ENCODE peak calls at places on chromosomes 2 and 18, in eight cellular contexts. R is neural progenitor cell, W is GM23248, Z is heart left ventricle, M is lower lobe of right lung, Y is endodermal cell, Q is A549, O is mesendoderm. N is an unnamed sample. For H3K4me1, the result is how much of the 10 kb centered on the place peaks cover.

GRCh38 chr2:145006957-145007672 is 487.2 kb upstream of the ZEB2 start:
- DNase-seq in O (no peak), R (no peak), M (no peak), Y (no peak), Q (peak), Z (peak), W (peak), N (peak)

GRCh38 chr2:25294573-25295462 is 46.9 kb downstream of the DNMT3A start:
- DNase-seq in W (peak), R (no peak), Q (no peak), Z (peak), M (peak), O (peak), Y (no peak), N (peak)

GRCh38 chr2:113878743-113879142 is 11.1 kb upstream of the ACTR3 start:
- DNase-seq in Y (no peak), Z (no peak), Q (no peak), R (no peak), W (no peak), M (no peak), O (no peak), N (no peak)

GRCh38 chr18:49059028-49059670 is 108.4 kb upstream of the SMAD7 start:
- DNase-seq in R (peak), Q (no peak), W (no peak), Z (no peak), M (no peak), Y (peak), O (peak), N (no peak)

GRCh38 chr2:176246324-176246723 is 22.9 kb upstream of the MTX2 start:
- DNase-seq in Z (no peak), Y (no peak), O (no peak), W (no peak), Q (no peak), R (no peak), M (no peak), N (no peak)

GRCh38 chr2:127707890-127708648 is 6.8 kb downstream of the SFT2D3 start:
- DNase-seq in Q (no peak), O (no peak), W (no peak), R (no peak), M (no peak), Y (no peak), Z (peak), N (no peak)

GRCh38 chr2:167420261-167420660 is 532.0 kb downstream of the XIRP2 start:
- DNase-seq in R (no peak), Y (no peak), Q (no peak), W (no peak), Z (no peak), O (no peak), M (no peak), N (no peak)

GRCh38 chr2:99975386-99975785 is 167.0 kb downstream of the AFF3 start:
- DNase-seq in M (no peak), O (no peak), R (no peak), Q (no peak), Z (no peak), Y (no peak), W (peak), N (no peak)

GRCh38 chr2:208278549-208278948 is 12.5 kb downstream of the PIKFYVE start:
- DNase-seq in W (no peak), M (no peak), R (no peak), O (no peak), Y (no peak), Z (no peak), Q (no peak), N (no peak)
- H3K4me1 ChIP-seq in W (under half), M (under half), R (under half), O (under half), Y (under half), Z (under half), Q (under half), N (under half)

DNA sequence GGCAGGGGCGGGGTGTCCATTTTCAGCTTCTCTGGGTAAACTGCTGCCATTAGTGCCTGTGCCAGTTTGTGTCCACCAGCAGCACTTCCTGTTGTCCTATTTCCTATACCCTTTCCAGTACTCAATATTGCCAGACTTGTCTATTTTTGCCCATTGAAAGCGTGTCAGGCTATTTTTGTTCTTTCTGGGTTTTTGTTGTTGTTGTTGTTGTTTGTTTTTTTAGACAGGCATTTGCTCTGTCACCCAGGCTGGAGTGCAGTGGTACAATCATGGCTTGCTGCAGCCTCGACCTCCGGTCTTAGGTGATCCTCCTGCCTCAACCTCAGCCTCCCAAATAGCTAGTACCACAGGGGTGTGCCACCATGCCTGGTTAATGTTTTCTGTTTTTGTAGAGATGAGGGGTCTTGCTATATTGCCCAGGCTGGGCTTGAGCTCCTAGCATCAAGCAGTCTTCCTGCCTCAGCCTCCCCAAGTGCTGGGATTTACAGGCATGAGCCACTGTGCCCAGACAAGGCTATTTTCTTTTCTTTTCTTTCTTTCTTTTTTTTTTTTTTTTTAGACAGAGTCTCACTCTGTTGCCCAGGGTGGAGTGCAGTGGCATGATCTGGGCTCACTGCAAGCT is 8.5 kb downstream of the PRELID3A start:
- DNase-seq in W (no peak), O (no peak), Y (no peak), M (no peak), Z (no peak), R (no peak), Q (no peak), N (no peak)
- H3K4me1 ChIP-seq in W (under half), O (under half), Y (under half), M (under half), Z (under half), R (under half), Q (under half), N (under half)

DNA sequence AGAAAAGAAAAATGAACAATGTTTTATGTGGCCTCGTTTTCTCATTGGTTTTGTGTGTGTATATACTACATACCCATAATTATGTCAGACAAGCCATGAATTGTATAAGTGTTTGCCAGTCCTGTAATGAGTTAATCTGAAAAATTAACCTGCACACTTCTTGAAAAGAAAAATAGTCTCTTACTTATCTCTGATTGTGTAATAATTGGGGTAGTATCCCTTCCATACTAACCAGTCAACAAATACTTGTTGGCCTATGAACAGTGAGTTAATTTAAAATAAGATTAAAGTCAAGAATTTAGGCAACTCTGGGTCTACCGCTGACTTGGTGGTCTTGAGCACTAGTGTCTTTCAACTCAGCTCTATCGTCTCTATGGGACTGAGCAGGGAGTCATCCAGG is 48.8 kb downstream of the ACVR1 start:
- DNase-seq in R (no peak), O (no peak), Q (no peak), Y (no peak), M (no peak), Z (no peak), W (no peak), N (no peak)
- H3K4me1 ChIP-seq in R (under half), O (under half), Q (under half), Y (under half), M (under half), Z (under half), W (under half), N (under half)

GRCh38 chr18:44149706-44150105 is 531.0 kb upstream of the SETBP1 start:
- DNase-seq in O (no peak), R (no peak), M (no peak), Y (no peak), W (peak), Q (no peak), Z (no peak), N (no peak)

GRCh38 chr18:44156816-44157215 is 523.9 kb upstream of the SETBP1 start:
- DNase-seq in R (no peak), Q (no peak), M (no peak), W (no peak), Z (no peak), O (no peak), Y (no peak), N (no peak)

DNA sequence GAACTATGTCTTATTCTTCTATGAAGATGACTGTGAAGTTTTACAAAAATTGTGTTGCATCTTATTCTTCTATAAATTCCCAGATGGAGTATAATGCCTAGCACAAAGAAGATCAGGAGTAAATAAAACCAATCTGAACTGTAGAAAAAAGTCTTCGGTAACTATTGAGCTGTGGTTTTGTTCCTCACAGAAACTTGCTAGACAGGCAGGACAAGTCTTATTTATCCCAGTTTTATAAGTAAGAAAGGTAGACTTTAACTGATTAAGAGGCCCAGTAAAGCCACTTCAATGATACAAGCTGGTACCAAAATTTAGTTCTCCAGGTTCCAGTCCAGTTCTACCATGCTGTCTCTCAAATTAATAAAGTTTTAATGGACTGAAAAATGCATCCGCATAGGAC is 526.7 kb upstream of the SETBP1 start:
- DNase-seq in Y (no peak), M (no peak), O (no peak), R (no peak), Q (no peak), Z (no peak), W (no peak), N (no peak)
- H3K4me1 ChIP-seq in Y (under half), M (under half), O (under half), R (under half), Q (under half), Z (under half), W (under half), N (under half)

DNA sequence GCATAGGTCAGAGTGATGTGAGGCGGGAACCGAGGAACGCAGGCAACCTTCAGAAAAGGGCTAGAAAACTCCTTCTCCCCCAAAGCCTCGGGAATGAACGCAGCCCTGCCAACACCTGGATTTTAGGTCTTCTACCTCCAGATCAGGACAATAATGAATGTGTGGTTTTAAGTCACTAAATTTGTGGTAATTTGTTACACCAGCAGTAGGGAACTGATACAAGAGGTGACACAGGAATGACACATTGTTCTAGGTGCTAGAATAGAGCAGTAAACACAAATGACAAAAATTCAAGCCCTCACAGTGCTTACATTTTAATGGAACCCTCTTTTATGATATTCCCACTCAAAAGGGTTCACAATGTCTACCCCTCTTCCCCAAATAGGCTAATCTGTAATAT is 39.2 kb upstream of the EML4 start:
- DNase-seq in O (no peak), Q (no peak), M (no peak), Z (no peak), W (no peak), Y (no peak), R (no peak), N (no peak)
- H3K4me1 ChIP-seq in O (under half), Q (half or more), M (half or more), Z (under half), W (under half), Y (under half), R (under half), N (under half)

GRCh38 chr2:68687018-68687417 is 43.6 kb downstream of the PROKR1 start:
- DNase-seq in R (no peak), Q (no peak), O (no peak), W (no peak), Y (no peak), Z (no peak), M (no peak), N (no peak)

GRCh38 chr2:68689553-68690537 is 44.8 kb upstream of the ARHGAP25 start:
- DNase-seq in Q (no peak), O (peak), Y (no peak), Z (no peak), W (no peak), R (no peak), M (no peak), N (no peak)

GRCh38 chr2:68693947-68694346 is 40.7 kb upstream of the ARHGAP25 start:
- DNase-seq in W (no peak), R (no peak), O (no peak), Q (no peak), Y (no peak), M (no peak), Z (no peak), N (no peak)

GRCh38 chr2:68692511-68692910 is 42.1 kb upstream of the ARHGAP25 start:
- DNase-seq in W (no peak), Q (no peak), Y (no peak), O (no peak), R (no peak), M (no peak), Z (no peak), N (no peak)

DNA sequence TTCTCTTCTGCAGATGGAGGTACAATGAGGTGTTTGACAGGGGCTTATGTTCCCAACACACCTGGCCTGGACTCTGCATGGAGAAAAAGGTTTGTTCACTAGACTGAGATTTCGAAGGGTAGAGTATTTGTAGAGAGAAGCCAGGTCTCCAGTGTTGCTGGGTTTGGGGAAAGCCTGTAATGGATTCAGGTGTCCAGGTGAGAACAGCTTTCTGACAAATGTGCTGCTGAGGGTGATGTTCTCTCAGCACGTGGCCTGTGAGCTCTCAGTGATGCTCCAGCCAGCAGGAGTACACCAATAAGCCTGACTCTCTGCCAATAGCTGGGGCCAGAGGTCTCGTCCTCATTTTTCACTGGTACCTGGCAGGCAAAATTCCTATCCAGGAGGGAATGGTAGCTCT is 43.8 kb upstream of the ARHGAP25 start:
- DNase-seq in Z (no peak), R (no peak), Y (no peak), O (no peak), W (no peak), Q (no peak), M (no peak), N (no peak)
- H3K4me1 ChIP-seq in Z (under half), R (under half), Y (under half), O (under half), W (under half), Q (under half), M (under half), N (under half)

GRCh38 chr18:23982154-23983071 is 32.1 kb upstream of the TTC39C start:
- DNase-seq in M (no peak), W (peak), R (peak), O (no peak), Q (peak), Y (no peak), Z (peak), N (peak)
- H3K4me1 ChIP-seq in M (under half), W (under half), R (under half), O (under half), Q (under half), Y (under half), Z (under half), N (under half)

DNA sequence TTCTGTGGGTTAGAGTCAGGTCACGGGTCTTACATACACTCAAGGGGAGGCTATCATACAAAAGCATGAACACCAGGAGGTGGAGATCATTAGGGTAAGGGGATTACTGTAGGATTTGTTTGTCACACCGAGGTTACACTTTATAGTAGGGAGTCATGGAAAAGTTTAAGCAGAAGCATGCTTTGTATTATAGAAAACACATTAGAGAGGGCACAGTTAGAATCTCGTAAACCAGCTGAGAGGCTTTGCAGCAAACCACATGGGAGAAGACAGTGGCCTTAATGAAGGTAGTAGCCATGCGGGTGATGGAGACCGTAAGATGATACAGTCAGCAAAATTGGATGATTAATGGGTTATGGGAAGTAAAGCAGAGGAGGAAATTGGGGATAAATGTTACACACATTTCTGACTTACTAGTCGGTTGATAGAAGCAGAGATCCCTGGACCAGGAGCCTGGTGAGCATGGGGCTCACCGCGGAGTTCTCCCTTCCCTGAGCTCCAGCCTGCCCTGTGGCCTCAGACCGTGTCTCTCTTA is 75.6 kb downstream of the MAPRE2 start:
- DNase-seq in Q (no peak), Z (no peak), Y (no peak), R (no peak), O (no peak), W (no peak), M (no peak), N (no peak)
- H3K4me1 ChIP-seq in Q (under half), Z (under half), Y (under half), R (under half), O (under half), W (under half), M (under half), N (under half)

N was measured in right atrium auricular region.